ENCODE peak calls at places on chromosomes 7 and 10, in four cellular contexts. M is IMR-90, C is NCI-H1930, E is HAP-1. O is an unnamed sample.
A peak's percentile ranks its signal among the peaks of the same experiment; 100 is the strongest.

GRCh38 chr10:91034042-91034441 is 113.2 kb upstream of the ANKRD1 start:
- DNase-seq in E (no peak), M (no peak), C (no peak), O (no peak)

GRCh38 chr10:89431977-89432376 is 17.6 kb downstream of the IFIT5 start:
- DNase-seq in C (no peak), M (peak; percentile 66), E (no peak), O (no peak)

GRCh38 chr10:21315321-21316220 is 209.9 kb downstream of the SKIDA1 start:
- DNase-seq in C (no peak), M (peak; percentile 86), E (peak; percentile 90), O (no peak)

GRCh38 chr10:119199231-119199992 is 8.0 kb upstream of the GRK5 start:
- DNase-seq in M (peak; percentile 89), C (peak; percentile 38), E (peak; percentile 72), O (peak; percentile 31)

GRCh38 chr10:73512207-73512743 is 16.5 kb upstream of the PPP3CB start:
- DNase-seq in E (no peak), M (no peak), C (no peak), O (no peak)

GRCh38 chr10:88534072-88534665 is 48.9 kb downstream of the RNLS start:
- DNase-seq in E (no peak), C (no peak), M (no peak), O (no peak)

GRCh38 chr10:905972-906371 is 25.5 kb downstream of the LARP4B start:
- DNase-seq in E (no peak), C (no peak), M (no peak), O (no peak)

GRCh38 chr10:80535671-80536360 is 1.9 kb upstream of the SH2D4B start:
- DNase-seq in C (peak; percentile 69), E (no peak), M (no peak), O (peak; percentile 12)

GRCh38 chr10:58282615-58283014 is 13.7 kb downstream of the CISD1 start:
- DNase-seq in M (no peak), C (no peak), E (no peak), O (no peak)

GRCh38 chr7:64874562-64875250 is 28.4 kb upstream of the ZNF273 start:
- DNase-seq in C (no peak), M (no peak), E (no peak), O (no peak)

GRCh38 chr10:130369645-130370381 is 233.6 kb downstream of the GLRX3 start:
- DNase-seq in C (no peak), M (no peak), E (no peak), O (no peak)

GRCh38 chr10:132850246-132850645 is 64.3 kb upstream of the NKX6-2 start:
- DNase-seq in E (no peak), M (no peak), C (no peak), O (no peak)

GRCh38 chr10:16816142-16816541 is 1.1 kb downstream of the RSU1 start:
- DNase-seq in M (no peak), C (no peak), E (peak; percentile 25), O (no peak)

GRCh38 chr7:140696679-140697446 is at the start of gene NDUFB2:
- DNase-seq in E (peak; percentile 86), C (peak; percentile 89), M (peak; percentile 76), O (peak; percentile 73)

GRCh38 chr7:150317748-150318444 is 5.3 kb upstream of the LRRC61 start:
- DNase-seq in C (no peak), E (no peak), M (peak; percentile 63), O (peak; percentile 19)

GRCh38 chr10:84424731-84425165 is 96.4 kb downstream of the CCSER2 start:
- DNase-seq in E (peak; percentile 55), C (no peak), M (peak; percentile 98), O (no peak)

GRCh38 chr7:85695041-85695990 is 508.5 kb upstream of the SEMA3D start:
- DNase-seq in M (peak; percentile 15), E (no peak), C (no peak), O (no peak)

GRCh38 chr10:17386616-17387075 is 67.7 kb downstream of the ST8SIA6 start:
- DNase-seq in C (peak; percentile 61), E (no peak), M (no peak), O (peak; percentile 77)

GRCh38 chr7:148838905-148839304 is 45.2 kb downstream of the EZH2 start:
- DNase-seq in M (no peak), E (no peak), C (no peak), O (no peak)

GRCh38 chr7:136114966-136115762 is 138.0 kb upstream of the MTPN start:
- DNase-seq in M (peak; percentile 52), C (no peak), E (peak; percentile 67), O (no peak)

GRCh38 chr10:51699475-51700227 is at the start of gene CSTF2T:
- DNase-seq in C (peak; percentile 67), E (peak; percentile 87), M (peak; percentile 96), O (peak; percentile 71)

GRCh38 chr7:34757570-34758110 is 99.6 kb downstream of the NPSR1 start:
- DNase-seq in E (no peak), M (no peak), C (no peak), O (no peak)

GRCh38 chr7:47482013-47482761 is 99.7 kb downstream of the TNS3 start:
- DNase-seq in E (no peak), M (peak; percentile 98), C (no peak), O (no peak)

GRCh38 chr10:124262249-124262865 is 156.4 kb downstream of the OAT start:
- DNase-seq in E (no peak), M (no peak), C (no peak), O (no peak)

GRCh38 chr10:70903262-70903921 is 15.0 kb upstream of the PCBD1 start:
- DNase-seq in M (peak; percentile 44), C (peak; percentile 8), E (peak; percentile 72), O (peak; percentile 43)

GRCh38 chr10:12777840-12778585 is 223.5 kb downstream of the CCDC3 start:
- DNase-seq in C (no peak), M (no peak), E (no peak), O (no peak)

GRCh38 chr10:49187950-49188761 is at the start of gene TMEM273:
- DNase-seq in E (no peak), M (no peak), C (no peak), O (no peak)

GRCh38 chr10:78450807-78451485 is 417.3 kb downstream of the RPS24 start:
- DNase-seq in C (no peak), E (no peak), M (no peak), O (peak; percentile 21)

O was measured in COR-L47.